ENCODE peak calls at places on chromosome 20, in eight cellular contexts. One of them, this sample, is unnamed. For H3K27me3, the result is how much of the 10 kb centered on the place peaks cover.

GRCh38 chr20:52105045-52105572 is 86.5 kb downstream of the ZFP64 start:
- DNase-seq in uterus: no peak
- DNase-seq in pancreas: peak
- DNase-seq in BJ: no peak
- DNase-seq in prostate gland: no peak
- DNase-seq in mesendoderm: peak
- DNase-seq in AG04450: no peak
- DNase-seq in Panc1: no peak
- DNase-seq in this sample: no peak

GRCh38 chr20:50607850-50608749 is 83.2 kb downstream of the RIPOR3 start:
- DNase-seq in AG04450: no peak
- DNase-seq in BJ: no peak
- DNase-seq in pancreas: no peak
- DNase-seq in mesendoderm: no peak
- DNase-seq in uterus: no peak
- DNase-seq in Panc1: no peak
- DNase-seq in prostate gland: no peak
- DNase-seq in this sample: no peak

GRCh38 chr20:48139262-48140041 is 354.2 kb upstream of the SULF2 start:
- DNase-seq in prostate gland: no peak
- DNase-seq in pancreas: no peak
- DNase-seq in uterus: no peak
- DNase-seq in AG04450: no peak
- DNase-seq in Panc1: no peak
- DNase-seq in mesendoderm: no peak
- DNase-seq in BJ: no peak
- DNase-seq in this sample: no peak

GRCh38 chr20:50915424-50915823 is 15.8 kb downstream of the ADNP start:
- DNase-seq in uterus: no peak
- DNase-seq in pancreas: no peak
- DNase-seq in mesendoderm: no peak
- DNase-seq in prostate gland: no peak
- DNase-seq in Panc1: no peak
- DNase-seq in AG04450: no peak
- DNase-seq in BJ: no peak
- DNase-seq in this sample: no peak

GRCh38 chr20:49181265-49181877 is 6.8 kb downstream of the STAU1 start:
- DNase-seq in Panc1: no peak
- DNase-seq in prostate gland: no peak
- DNase-seq in uterus: no peak
- DNase-seq in BJ: no peak
- DNase-seq in AG04450: no peak
- DNase-seq in mesendoderm: no peak
- DNase-seq in pancreas: no peak
- DNase-seq in this sample: no peak

GRCh38 chr20:38726849-38727601 is 2.7 kb downstream of the SLC32A1 start:
- DNase-seq in AG04450: no peak
- DNase-seq in prostate gland: no peak
- DNase-seq in pancreas: peak
- DNase-seq in BJ: no peak
- DNase-seq in mesendoderm: peak
- DNase-seq in Panc1: no peak
- DNase-seq in uterus: no peak
- DNase-seq in this sample: no peak

GRCh38 chr20:6702144-6702543 is 65.3 kb upstream of the BMP2 start:
- DNase-seq in Panc1: no peak
- DNase-seq in pancreas: no peak
- DNase-seq in mesendoderm: no peak
- DNase-seq in BJ: no peak
- DNase-seq in AG04450: no peak
- DNase-seq in prostate gland: no peak
- DNase-seq in uterus: no peak
- DNase-seq in this sample: no peak

GRCh38 chr20:3890410-3890751 is 1.2 kb downstream of the PANK2 start:
- DNase-seq in BJ: no peak
- DNase-seq in uterus: no peak
- DNase-seq in Panc1: no peak
- DNase-seq in prostate gland: no peak
- DNase-seq in pancreas: no peak
- DNase-seq in AG04450: no peak
- DNase-seq in mesendoderm: no peak
- DNase-seq in this sample: no peak

GRCh38 chr20:59269396-59270025 is 30.9 kb upstream of the EDN3 start:
- DNase-seq in AG04450: no peak
- DNase-seq in mesendoderm: peak
- DNase-seq in uterus: no peak
- DNase-seq in BJ: no peak
- DNase-seq in pancreas: no peak
- DNase-seq in Panc1: no peak
- DNase-seq in prostate gland: no peak
- DNase-seq in this sample: no peak

GRCh38 chr20:24565952-24566351 is 96.5 kb downstream of the SYNDIG1 start:
- DNase-seq in Panc1: no peak
- DNase-seq in BJ: no peak
- DNase-seq in pancreas: no peak
- DNase-seq in uterus: no peak
- DNase-seq in AG04450: no peak
- DNase-seq in prostate gland: no peak
- DNase-seq in mesendoderm: no peak
- DNase-seq in this sample: no peak

GRCh38 chr20:33933469-33933909 is 60.2 kb upstream of the RALY start:
- DNase-seq in uterus: peak
- DNase-seq in mesendoderm: peak
- DNase-seq in AG04450: no peak
- DNase-seq in pancreas: peak
- DNase-seq in BJ: no peak
- DNase-seq in prostate gland: peak
- DNase-seq in Panc1: peak
- DNase-seq in this sample: peak

GRCh38 chr20:34037767-34038166 is 44.1 kb downstream of the RALY start:
- DNase-seq in pancreas: no peak
- DNase-seq in Panc1: no peak
- DNase-seq in uterus: no peak
- DNase-seq in AG04450: peak
- DNase-seq in BJ: peak
- DNase-seq in prostate gland: no peak
- DNase-seq in mesendoderm: no peak
- DNase-seq in this sample: no peak

GRCh38 chr20:45545754-45546453 is 1.3 kb downstream of the EPPIN start:
- DNase-seq in uterus: no peak
- DNase-seq in BJ: no peak
- DNase-seq in Panc1: no peak
- DNase-seq in mesendoderm: peak
- DNase-seq in pancreas: no peak
- DNase-seq in prostate gland: no peak
- DNase-seq in AG04450: peak
- DNase-seq in this sample: no peak

GRCh38 chr20:8946036-8946926 is 122.6 kb upstream of the PLCB4 start:
- DNase-seq in Panc1: no peak
- DNase-seq in uterus: no peak
- DNase-seq in BJ: no peak
- DNase-seq in mesendoderm: no peak
- DNase-seq in AG04450: no peak
- DNase-seq in pancreas: no peak
- DNase-seq in prostate gland: no peak
- DNase-seq in this sample: no peak

GRCh38 chr20:44038681-44039123 is 124.0 kb downstream of the TOX2 start:
- DNase-seq in pancreas: no peak
- DNase-seq in AG04450: no peak
- DNase-seq in mesendoderm: peak
- DNase-seq in Panc1: no peak
- DNase-seq in BJ: no peak
- DNase-seq in prostate gland: no peak
- DNase-seq in uterus: no peak
- DNase-seq in this sample: no peak

GRCh38 chr20:54524849-54525248 is 49.5 kb downstream of the DOK5 start:
- DNase-seq in Panc1: no peak
- DNase-seq in uterus: no peak
- DNase-seq in pancreas: no peak
- DNase-seq in prostate gland: no peak
- DNase-seq in mesendoderm: no peak
- DNase-seq in BJ: no peak
- DNase-seq in AG04450: no peak
- DNase-seq in this sample: no peak

GRCh38 chr20:23626040-23626620 is 11.6 kb downstream of the CST3 start:
- DNase-seq in Panc1: no peak
- DNase-seq in mesendoderm: peak
- DNase-seq in BJ: no peak
- DNase-seq in AG04450: no peak
- DNase-seq in uterus: no peak
- DNase-seq in pancreas: no peak
- DNase-seq in prostate gland: no peak
- DNase-seq in this sample: no peak

GRCh38 chr20:55472704-55473103 is 532.6 kb downstream of the CBLN4 start:
- DNase-seq in mesendoderm: peak
- DNase-seq in uterus: no peak
- DNase-seq in AG04450: no peak
- DNase-seq in pancreas: no peak
- DNase-seq in prostate gland: no peak
- DNase-seq in Panc1: no peak
- DNase-seq in BJ: no peak
- DNase-seq in this sample: no peak

GRCh38 chr20:2986466-2986865 is 57.0 kb upstream of the GNRH2 start:
- DNase-seq in Panc1: no peak
- DNase-seq in BJ: no peak
- DNase-seq in mesendoderm: no peak
- DNase-seq in AG04450: no peak
- DNase-seq in uterus: no peak
- DNase-seq in pancreas: no peak
- DNase-seq in prostate gland: no peak
- DNase-seq in this sample: peak

GRCh38 chr20:24096256-24096655 is 107.7 kb upstream of the GGTLC1 start:
- DNase-seq in AG04450: no peak
- DNase-seq in pancreas: no peak
- DNase-seq in Panc1: no peak
- DNase-seq in BJ: no peak
- DNase-seq in mesendoderm: no peak
- DNase-seq in uterus: no peak
- DNase-seq in prostate gland: no peak
- DNase-seq in this sample: no peak

DNA sequence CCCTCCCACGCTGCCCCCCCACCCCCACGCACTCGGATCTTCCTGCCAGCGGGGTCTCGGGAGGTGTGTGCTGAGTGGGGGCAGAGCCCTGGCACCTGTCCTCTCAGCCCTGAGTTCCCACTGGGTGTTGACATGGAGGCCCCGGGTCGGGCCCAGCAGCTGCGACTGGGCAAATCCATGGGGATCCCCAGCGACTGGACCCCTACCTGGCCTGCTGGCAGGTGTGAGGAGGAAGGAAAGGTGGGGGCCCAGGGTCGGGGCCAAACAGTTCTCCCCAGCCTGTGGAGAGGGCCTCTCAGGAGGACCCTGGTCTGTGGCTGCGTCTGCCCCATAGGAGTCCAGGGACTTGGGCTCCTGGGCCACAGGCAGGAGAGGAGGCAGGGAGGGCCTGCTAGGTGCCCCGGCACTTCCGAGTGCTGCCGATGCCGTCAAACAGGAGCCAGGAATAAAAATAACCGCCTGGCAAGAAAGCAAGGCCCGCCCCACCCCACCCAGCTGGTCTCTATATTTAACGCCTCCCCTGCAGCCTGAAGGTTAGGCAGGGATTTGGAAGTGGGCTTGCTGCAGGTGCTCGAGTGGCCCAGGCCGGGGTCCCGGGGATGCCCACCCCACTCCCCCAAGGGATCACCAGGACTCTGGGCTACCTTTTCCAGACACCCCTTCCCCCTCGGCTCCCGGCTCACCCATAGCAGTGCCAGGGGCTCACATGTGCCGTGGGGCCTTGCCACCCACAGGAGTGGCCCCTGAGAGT is 1.4 kb upstream of the EEF1A2 start:
- DNase-seq in AG04450: no peak
- DNase-seq in uterus: no peak
- DNase-seq in Panc1: no peak
- DNase-seq in prostate gland: no peak
- DNase-seq in pancreas: no peak
- DNase-seq in BJ: no peak
- DNase-seq in mesendoderm: no peak
- DNase-seq in this sample: no peak
- H3K27me3 ChIP-seq in AG04450: under half
- H3K27me3 ChIP-seq in uterus: under half
- H3K27me3 ChIP-seq in Panc1: under half
- H3K27me3 ChIP-seq in prostate gland: under half
- H3K27me3 ChIP-seq in pancreas: under half
- H3K27me3 ChIP-seq in BJ: under half
- H3K27me3 ChIP-seq in mesendoderm: under half
- H3K27me3 ChIP-seq in this sample: under half

GRCh38 chr20:32053648-32054047 is 1.6 kb downstream of the HCK start:
- DNase-seq in Panc1: no peak
- DNase-seq in pancreas: no peak
- DNase-seq in uterus: no peak
- DNase-seq in AG04450: no peak
- DNase-seq in mesendoderm: no peak
- DNase-seq in prostate gland: no peak
- DNase-seq in BJ: no peak
- DNase-seq in this sample: no peak
- H3K27me3 ChIP-seq in Panc1: under half
- H3K27me3 ChIP-seq in pancreas: under half
- H3K27me3 ChIP-seq in uterus: under half
- H3K27me3 ChIP-seq in AG04450: half or more
- H3K27me3 ChIP-seq in mesendoderm: under half
- H3K27me3 ChIP-seq in prostate gland: under half
- H3K27me3 ChIP-seq in BJ: under half
- H3K27me3 ChIP-seq in this sample: under half

DNA sequence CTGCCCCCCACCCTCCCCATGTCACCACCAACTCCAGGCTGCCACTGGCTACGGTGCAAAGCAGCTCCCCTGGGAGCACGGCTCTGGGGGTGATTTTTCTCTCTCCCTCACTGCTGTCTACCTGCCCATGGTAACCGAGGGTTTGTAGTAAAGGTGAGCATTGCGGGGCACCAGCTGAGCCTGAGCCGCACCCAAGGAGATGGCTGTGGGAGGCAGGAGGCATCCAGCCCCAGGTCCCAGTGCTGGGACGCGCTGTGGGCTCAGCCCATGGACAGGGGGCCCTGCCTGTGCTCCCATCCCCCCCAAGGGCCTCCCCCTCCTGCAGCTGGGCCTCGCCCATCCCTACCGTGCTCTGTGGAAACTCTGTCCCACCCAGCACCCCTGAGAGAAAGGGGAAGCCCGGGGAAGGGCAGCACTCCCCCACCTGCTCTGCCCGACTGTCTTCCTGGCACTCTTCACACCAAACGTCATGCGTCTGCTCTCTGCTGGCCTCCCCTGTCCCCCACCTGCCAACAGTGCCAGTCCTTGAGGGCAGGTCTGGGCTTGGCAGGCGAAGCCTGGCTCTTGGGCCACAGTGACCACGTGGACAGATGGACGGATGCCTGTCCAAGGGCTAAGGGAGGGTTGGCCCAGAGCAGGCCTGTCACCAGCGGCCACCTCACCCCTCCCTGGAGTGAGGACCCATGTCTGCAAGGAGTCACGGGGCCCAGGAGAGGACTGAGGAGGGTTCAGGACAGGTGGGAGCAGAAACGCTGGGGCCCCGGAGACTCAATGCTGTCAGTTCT is 3.8 kb upstream of the CHRNA4 start:
- DNase-seq in BJ: no peak
- DNase-seq in AG04450: no peak
- DNase-seq in prostate gland: no peak
- DNase-seq in pancreas: peak
- DNase-seq in mesendoderm: no peak
- DNase-seq in uterus: no peak
- DNase-seq in Panc1: no peak
- DNase-seq in this sample: no peak
- H3K27me3 ChIP-seq in BJ: under half
- H3K27me3 ChIP-seq in AG04450: under half
- H3K27me3 ChIP-seq in prostate gland: under half
- H3K27me3 ChIP-seq in pancreas: under half
- H3K27me3 ChIP-seq in mesendoderm: under half
- H3K27me3 ChIP-seq in uterus: under half
- H3K27me3 ChIP-seq in Panc1: under half
- H3K27me3 ChIP-seq in this sample: under half

GRCh38 chr20:58014628-58015315 is 213.7 kb downstream of the ANKRD60 start:
- DNase-seq in Panc1: no peak
- DNase-seq in AG04450: no peak
- DNase-seq in uterus: no peak
- DNase-seq in pancreas: no peak
- DNase-seq in BJ: no peak
- DNase-seq in prostate gland: no peak
- DNase-seq in mesendoderm: no peak
- DNase-seq in this sample: no peak
- H3K27me3 ChIP-seq in Panc1: under half
- H3K27me3 ChIP-seq in AG04450: under half
- H3K27me3 ChIP-seq in uterus: under half
- H3K27me3 ChIP-seq in pancreas: under half
- H3K27me3 ChIP-seq in BJ: under half
- H3K27me3 ChIP-seq in prostate gland: under half
- H3K27me3 ChIP-seq in mesendoderm: under half
- H3K27me3 ChIP-seq in this sample: under half